ENCODE peak calls at places on chromosomes 3 and 15, in seven cellular contexts. Q is lung; M is HAP-1; R is left lung; T is lower lobe of right lung; E is psoas muscle; X is CD4-positive, CD25-positive, alpha-beta regulatory T cell. L is an unnamed sample. For H3K27me3, the result is how much of the 10 kb centered on the place peaks cover.

GRCh38 chr3:106566277-106566676 is 697.5 kb upstream of the CBLB start:
- DNase-seq in T (no peak), Q (no peak), R (no peak), M (no peak), X (no peak), E (no peak), L (no peak)

GRCh38 chr3:140541975-140542653 is 135.8 kb upstream of the TRIM42 start:
- DNase-seq in E (no peak), R (no peak), M (no peak), T (no peak), Q (no peak), X (no peak), L (no peak)

GRCh38 chr3:45972534-45973402 is 22.9 kb downstream of the FYCO1 start:
- DNase-seq in E (no peak), T (no peak), X (no peak), M (no peak), R (peak), Q (peak), L (peak)

GRCh38 chr3:115498898-115499297 is 124.4 kb upstream of the GAP43 start:
- DNase-seq in Q (no peak), T (no peak), X (no peak), R (no peak), M (no peak), E (no peak), L (no peak)

GRCh38 chr15:22950211-22950990 is 29.8 kb downstream of the CYFIP1 start:
- DNase-seq in T (no peak), M (no peak), E (no peak), Q (no peak), X (no peak), R (no peak), L (peak)

GRCh38 chr3:31184257-31185003 is 290.0 kb upstream of the GADL1 start:
- DNase-seq in Q (no peak), E (no peak), M (no peak), X (no peak), R (no peak), T (no peak), L (no peak)

GRCh38 chr3:128006471-128007424 is 45.5 kb upstream of the SEC61A1 start:
- DNase-seq in Q (no peak), T (no peak), E (no peak), X (no peak), M (no peak), R (no peak), L (no peak)

GRCh38 chr15:69132935-69133861 is 27.2 kb upstream of the GLCE start:
- DNase-seq in T (no peak), R (no peak), E (no peak), M (no peak), X (no peak), Q (no peak), L (peak)

GRCh38 chr15:74960995-74961588 is 4.5 kb upstream of the RPP25 start:
- DNase-seq in X (no peak), E (no peak), T (no peak), Q (no peak), R (no peak), M (no peak), L (no peak)

GRCh38 chr15:89785771-89786135 is 9.6 kb downstream of the MESP2 start:
- DNase-seq in M (no peak), R (no peak), T (no peak), X (no peak), E (no peak), Q (no peak), L (no peak)

GRCh38 chr3:42961633-42962032 is 17.5 kb upstream of the GASK1A start:
- DNase-seq in Q (peak), E (no peak), X (no peak), M (peak), T (no peak), R (no peak), L (peak)

GRCh38 chr15:65960586-65960985 is 91.3 kb downstream of the RAB11A start:
- DNase-seq in M (no peak), R (no peak), E (no peak), Q (no peak), T (no peak), X (no peak), L (no peak)

GRCh38 chr15:65962187-65962586 is 92.9 kb downstream of the RAB11A start:
- DNase-seq in Q (no peak), M (no peak), X (no peak), T (no peak), R (no peak), E (no peak), L (no peak)

GRCh38 chr15:65956307-65956706 is 87.0 kb downstream of the RAB11A start:
- DNase-seq in T (no peak), E (no peak), M (no peak), R (no peak), Q (no peak), X (no peak), L (no peak)

GRCh38 chr15:65957451-65957850 is 88.2 kb downstream of the RAB11A start:
- DNase-seq in Q (no peak), T (no peak), X (no peak), E (no peak), R (no peak), M (no peak), L (no peak)

GRCh38 chr15:65958835-65959234 is 89.5 kb downstream of the RAB11A start:
- DNase-seq in E (no peak), M (no peak), R (no peak), X (no peak), T (no peak), Q (no peak), L (no peak)
- H3K27me3 ChIP-seq in E (under half), M (half or more), R (under half), X (under half), T (under half), Q (under half), L (under half)

GRCh38 chr3:24520101-24520495 is 25.4 kb upstream of the THRB start:
- DNase-seq in R (no peak), T (no peak), X (no peak), M (no peak), E (no peak), Q (no peak), L (no peak)
- H3K27me3 ChIP-seq in R (under half), T (under half), X (under half), M (under half), E (under half), Q (under half), L (under half)

GRCh38 chr3:193776626-193777025 is 183.6 kb downstream of the OPA1 start:
- DNase-seq in M (no peak), E (no peak), X (no peak), Q (no peak), R (no peak), T (no peak), L (no peak)

GRCh38 chr3:193774916-193775285 is 181.9 kb downstream of the OPA1 start:
- DNase-seq in E (no peak), T (no peak), R (no peak), M (no peak), Q (no peak), X (no peak), L (no peak)

GRCh38 chr3:193777524-193777923 is 184.5 kb downstream of the OPA1 start:
- DNase-seq in T (no peak), M (no peak), E (no peak), Q (no peak), X (no peak), R (no peak), L (no peak)

GRCh38 chr3:193774272-193774915 is 181.4 kb downstream of the OPA1 start:
- DNase-seq in T (no peak), Q (no peak), M (no peak), E (no peak), R (no peak), X (no peak), L (no peak)

GRCh38 chr3:193775421-193776077 is 182.5 kb downstream of the OPA1 start:
- DNase-seq in T (no peak), R (no peak), X (no peak), Q (no peak), M (no peak), E (no peak), L (no peak)
- H3K27me3 ChIP-seq in T (under half), R (under half), X (under half), Q (under half), M (under half), E (under half), L (under half)

GRCh38 chr15:70742928-70743327 is 20.4 kb downstream of the UACA start:
- DNase-seq in R (no peak), E (no peak), M (no peak), X (no peak), T (no peak), Q (no peak), L (no peak)

GRCh38 chr15:70741677-70742293 is 21.6 kb downstream of the UACA start:
- DNase-seq in X (no peak), Q (no peak), T (no peak), R (no peak), M (no peak), E (no peak), L (no peak)

GRCh38 chr15:70741107-70741511 is 22.2 kb downstream of the UACA start:
- DNase-seq in M (no peak), Q (peak), R (peak), X (no peak), E (peak), T (no peak), L (peak)
- H3K27me3 ChIP-seq in M (under half), Q (under half), R (under half), X (under half), E (under half), T (under half), L (under half)

GRCh38 chr3:195066441-195066841 is 204.5 kb downstream of the XXYLT1 start:
- DNase-seq in Q (no peak), E (peak), T (peak), R (peak), X (no peak), M (no peak), L (no peak)

GRCh38 chr3:195065864-195066185 is 205.1 kb downstream of the XXYLT1 start:
- DNase-seq in E (peak), X (no peak), Q (no peak), T (peak), R (no peak), M (no peak), L (no peak)

GRCh38 chr3:195064300-195064931 is 206.5 kb downstream of the XXYLT1 start:
- DNase-seq in X (no peak), T (peak), E (peak), R (no peak), M (no peak), Q (no peak), L (no peak)

GRCh38 chr3:195063596-195064193 is 207.3 kb downstream of the XXYLT1 start:
- DNase-seq in R (no peak), E (peak), T (peak), M (no peak), Q (no peak), X (no peak), L (no peak)

DNA sequence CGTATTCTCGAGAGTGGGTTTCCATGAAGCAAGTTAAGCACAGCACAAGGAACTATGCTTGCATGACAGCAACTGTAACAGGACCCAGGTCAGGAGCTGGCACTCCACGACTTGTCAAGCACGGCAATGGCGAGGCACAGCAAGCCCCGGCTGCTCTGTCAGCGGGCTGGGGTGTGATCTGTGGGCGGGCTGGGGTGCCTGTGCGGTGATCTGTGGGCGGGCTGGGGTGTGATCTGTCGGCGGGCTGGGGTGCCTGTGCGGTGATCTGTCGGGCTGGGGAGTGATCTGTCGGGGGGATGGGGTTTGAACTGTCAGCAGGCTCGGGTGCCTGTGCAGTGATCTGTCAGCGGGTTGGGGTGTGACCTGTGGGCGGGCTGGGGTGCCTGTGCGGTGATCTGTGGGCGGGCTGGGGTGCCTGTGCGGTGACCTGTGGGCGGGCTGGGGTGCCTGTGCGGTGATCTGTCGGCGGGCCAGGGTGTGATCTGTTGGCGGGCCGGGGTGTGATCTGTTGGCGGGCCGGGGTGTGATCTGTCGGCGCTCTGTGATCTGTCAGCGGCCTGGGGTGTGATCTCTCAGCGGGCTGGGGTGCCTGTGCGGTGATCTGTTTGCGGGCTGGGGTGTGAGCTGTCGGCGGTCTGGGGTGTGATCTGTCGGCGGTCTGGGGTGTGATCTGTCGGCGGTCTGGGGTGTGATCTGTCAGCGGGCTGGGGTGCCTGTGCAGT is 205.7 kb downstream of the XXYLT1 start:
- DNase-seq in E (peak), X (no peak), M (no peak), R (no peak), Q (no peak), T (peak), L (no peak)
- H3K27me3 ChIP-seq in E (under half), X (under half), M (under half), R (under half), Q (under half), T (under half), L (under half)

GRCh38 chr15:96406701-96407100 is 76.2 kb downstream of the NR2F2 start:
- DNase-seq in T (no peak), Q (no peak), E (no peak), R (no peak), M (no peak), X (no peak), L (no peak)

GRCh38 chr15:96407482-96407881 is 77.0 kb downstream of the NR2F2 start:
- DNase-seq in R (no peak), X (no peak), Q (no peak), M (no peak), T (no peak), E (no peak), L (no peak)

GRCh38 chr15:96409231-96410138 is 79.0 kb downstream of the NR2F2 start:
- DNase-seq in M (no peak), T (no peak), R (no peak), E (no peak), Q (no peak), X (no peak), L (no peak)

GRCh38 chr15:96410175-96411055 is 79.9 kb downstream of the NR2F2 start:
- DNase-seq in X (no peak), T (no peak), M (no peak), E (no peak), R (no peak), Q (no peak), L (no peak)

GRCh38 chr15:96408591-96409183 is 78.2 kb downstream of the NR2F2 start:
- DNase-seq in E (no peak), M (no peak), X (no peak), Q (no peak), T (no peak), R (no peak), L (no peak)
- H3K27me3 ChIP-seq in E (under half), M (half or more), X (under half), Q (under half), T (half or more), R (half or more), L (half or more)

GRCh38 chr3:16885588-16885903 is 791 bp downstream of the PLCL2 start:
- DNase-seq in M (peak), T (no peak), X (no peak), E (no peak), R (no peak), Q (no peak), L (no peak)

GRCh38 chr3:16884084-16884747 is 539 bp upstream of the PLCL2 start:
- DNase-seq in M (peak), X (peak), E (peak), R (peak), T (peak), Q (no peak), L (peak)

GRCh38 chr3:16885948-16886683 is 1.4 kb downstream of the PLCL2 start:
- DNase-seq in R (no peak), X (no peak), Q (no peak), E (no peak), M (peak), T (no peak), L (no peak)

GRCh38 chr3:16883726-16884083 is 1.1 kb upstream of the PLCL2 start:
- DNase-seq in E (no peak), T (no peak), M (no peak), X (no peak), Q (no peak), R (no peak), L (no peak)

GRCh38 chr3:16884748-16885587 is at the start of gene PLCL2:
- DNase-seq in R (peak), M (peak), E (peak), Q (peak), X (peak), T (peak), L (peak)
- H3K27me3 ChIP-seq in R (under half), M (under half), E (under half), Q (under half), X (under half), T (under half), L (under half)

L was measured in adrenal gland.